ENCODE peak calls at places on chromosomes 6 and 20, in seven cellular contexts. J is T-helper 1 cell, W is SW480, O is NCI-H2107, Z is progenitor cell of endocrine pancreas, D is B cell, R is germinal center. P is an unnamed sample.

GRCh38 chr6:151998784-151999183 is 191.3 kb downstream of the ESR1 start:
- DNase-seq in J (no peak), W (no peak), O (no peak), Z (no peak), D (no peak), R (no peak), P (no peak)

GRCh38 chr20:58700823-58701222 is 8.2 kb downstream of the NPEPL1 start:
- DNase-seq in J (no peak), W (no peak), O (no peak), Z (no peak), D (no peak), R (no peak), P (no peak)

GRCh38 chr20:6026051-6026450 is 27.8 kb downstream of the LRRN4 start:
- DNase-seq in J (no peak), W (peak), O (no peak), Z (no peak), D (no peak), R (no peak), P (no peak)

GRCh38 chr6:158624684-158625682 is 19.6 kb downstream of the DYNLT1 start:
- DNase-seq in J (no peak), W (no peak), O (no peak), Z (no peak), D (no peak), R (no peak), P (no peak)

GRCh38 chr20:14712302-14712739 is 374.9 kb upstream of the FLRT3 start:
- DNase-seq in J (no peak), W (no peak), O (no peak), Z (no peak), D (no peak), R (no peak), P (no peak)

GRCh38 chr6:42889815-42890214 is 10.4 kb downstream of the RPL7L1 start:
- DNase-seq in J (no peak), W (peak), O (no peak), Z (no peak), D (no peak), R (no peak), P (no peak)

GRCh38 chr6:85130743-85131142 is 319.1 kb upstream of the NT5E start:
- DNase-seq in J (no peak), W (no peak), O (no peak), Z (no peak), D (no peak), R (no peak), P (no peak)

GRCh38 chr6:43798688-43799444 is 28.9 kb downstream of the VEGFA start:
- DNase-seq in J (no peak), W (peak), O (no peak), Z (no peak), D (no peak), R (no peak), P (no peak)

GRCh38 chr20:48463916-48464315 is 363.9 kb downstream of the PREX1 start:
- DNase-seq in J (no peak), W (no peak), O (no peak), Z (no peak), D (peak), R (no peak), P (no peak)

GRCh38 chr6:148166339-148166949 is 176.2 kb upstream of the SASH1 start:
- DNase-seq in J (no peak), W (peak), O (no peak), Z (no peak), D (no peak), R (peak), P (peak)

GRCh38 chr6:3876131-3876530 is 27.0 kb downstream of the FAM50B start:
- DNase-seq in J (no peak), W (no peak), O (no peak), Z (no peak), D (no peak), R (no peak), P (no peak)

GRCh38 chr6:7646394-7646793 is 56.4 kb downstream of the SNRNP48 start:
- DNase-seq in J (no peak), W (no peak), O (no peak), Z (no peak), D (no peak), R (no peak), P (no peak)

GRCh38 chr20:62303327-62304226 is 780 bp downstream of the ADRM1 start:
- DNase-seq in J (no peak), W (peak), O (no peak), Z (peak), D (no peak), R (no peak), P (no peak)

GRCh38 chr6:35388772-35389352 is 46.5 kb downstream of the PPARD start:
- DNase-seq in J (no peak), W (no peak), O (no peak), Z (no peak), D (no peak), R (no peak), P (no peak)

GRCh38 chr6:5214570-5215052 is 46.1 kb downstream of the LYRM4 start:
- DNase-seq in J (no peak), W (no peak), O (no peak), Z (no peak), D (no peak), R (peak), P (peak)

GRCh38 chr20:18613553-18613952 is 25.7 kb downstream of the DTD1 start:
- DNase-seq in J (no peak), W (no peak), O (no peak), Z (no peak), D (no peak), R (no peak), P (no peak)

GRCh38 chr20:17227669-17228623 is 1.1 kb downstream of the PCSK2 start:
- DNase-seq in J (no peak), W (no peak), O (no peak), Z (peak), D (no peak), R (no peak), P (no peak)

GRCh38 chr20:48990467-48990866 is 55.6 kb upstream of the CSE1L start:
- DNase-seq in J (no peak), W (no peak), O (no peak), Z (no peak), D (no peak), R (no peak), P (no peak)

GRCh38 chr6:29577544-29577943 is 7.4 kb upstream of the OR2H2 start:
- DNase-seq in J (no peak), W (no peak), O (no peak), Z (no peak), D (no peak), R (no peak), P (no peak)

GRCh38 chr6:20569000-20569610 is 34.8 kb downstream of the CDKAL1 start:
- DNase-seq in J (no peak), W (no peak), O (no peak), Z (no peak), D (no peak), R (no peak), P (no peak)

GRCh38 chr20:51060301-51060700 is 37.4 kb upstream of the KCNG1 start:
- DNase-seq in J (no peak), W (no peak), O (no peak), Z (no peak), D (no peak), R (no peak), P (no peak)

GRCh38 chr6:87291879-87292278 is 30.5 kb upstream of the SMIM8 start:
- DNase-seq in J (no peak), W (no peak), O (no peak), Z (no peak), D (no peak), R (no peak), P (no peak)

GRCh38 chr6:135250751-135251356 is 69.7 kb downstream of the MYB start:
- DNase-seq in J (no peak), W (peak), O (no peak), Z (no peak), D (no peak), R (no peak), P (no peak)

GRCh38 chr6:130625825-130626500 is 201.2 kb upstream of the SMLR1 start:
- DNase-seq in J (no peak), W (no peak), O (no peak), Z (no peak), D (no peak), R (no peak), P (no peak)

GRCh38 chr20:6590891-6591679 is 176.4 kb upstream of the BMP2 start:
- DNase-seq in J (no peak), W (peak), O (no peak), Z (no peak), D (no peak), R (no peak), P (no peak)

GRCh38 chr20:25247100-25247665 is 702 bp upstream of the PYGB start:
- DNase-seq in J (no peak), W (peak), O (no peak), Z (peak), D (no peak), R (peak), P (peak)

GRCh38 chr6:95866732-95867131 is 149.0 kb upstream of the FUT9 start:
- DNase-seq in J (no peak), W (peak), O (no peak), Z (no peak), D (no peak), R (no peak), P (no peak)

GRCh38 chr20:54649511-54649962 is 174.1 kb downstream of the DOK5 start:
- DNase-seq in J (peak), W (peak), O (peak), Z (peak), D (peak), R (peak), P (peak)

GRCh38 chr6:169323221-169323620 is 69.6 kb upstream of the THBS2 start:
- DNase-seq in J (no peak), W (no peak), O (no peak), Z (no peak), D (no peak), R (no peak), P (no peak)

GRCh38 chr6:46486186-46486585 is 5.1 kb downstream of the RCAN2 start:
- DNase-seq in J (no peak), W (no peak), O (no peak), Z (no peak), D (no peak), R (no peak), P (no peak)

GRCh38 chr20:4848041-4848440 is 126.3 kb downstream of the PRND start:
- DNase-seq in J (no peak), W (no peak), O (no peak), Z (no peak), D (no peak), R (no peak), P (no peak)

GRCh38 chr6:11188161-11188915 is 44.1 kb downstream of the NEDD9 start:
- DNase-seq in J (no peak), W (no peak), O (no peak), Z (no peak), D (no peak), R (no peak), P (no peak)

P was measured in globus pallidus.